ENCODE peak calls at places on chromosomes 16 and 17, in five cellular contexts. One of them, this sample, is unnamed.
A peak's percentile ranks its signal among the peaks of the same experiment; 100 is the strongest.

GRCh38 chr17:3712811-3713463 is 10.8 kb upstream of the HASPIN start:
- DNase-seq in GM12878: peak; percentile 37
- DNase-seq in neural progenitor cell: no peak
- DNase-seq in cardiac muscle cell: no peak
- DNase-seq in CD8-positive, alpha-beta T cell: no peak
- DNase-seq in this sample: no peak

GRCh38 chr17:73910216-73910615 is 266.0 kb upstream of the SDK2 start:
- DNase-seq in neural progenitor cell: no peak
- DNase-seq in GM12878: no peak
- DNase-seq in cardiac muscle cell: no peak
- DNase-seq in CD8-positive, alpha-beta T cell: no peak
- DNase-seq in this sample: no peak

GRCh38 chr17:42459983-42460300 is 1.3 kb downstream of the ATP6V0A1 start:
- DNase-seq in cardiac muscle cell: peak; percentile 48
- DNase-seq in CD8-positive, alpha-beta T cell: no peak
- DNase-seq in neural progenitor cell: peak; percentile 27
- DNase-seq in GM12878: no peak
- DNase-seq in this sample: no peak

GRCh38 chr17:16873654-16874035 is 98.3 kb downstream of the TNFRSF13B start:
- DNase-seq in cardiac muscle cell: no peak
- DNase-seq in CD8-positive, alpha-beta T cell: no peak
- DNase-seq in neural progenitor cell: no peak
- DNase-seq in GM12878: no peak
- DNase-seq in this sample: no peak

GRCh38 chr17:81885869-81886548 is 5.4 kb downstream of the ALYREF start:
- DNase-seq in cardiac muscle cell: no peak
- DNase-seq in neural progenitor cell: no peak
- DNase-seq in CD8-positive, alpha-beta T cell: no peak
- DNase-seq in GM12878: no peak
- DNase-seq in this sample: no peak

GRCh38 chr17:4834621-4835020 is 1.5 kb downstream of the MINK1 start:
- DNase-seq in neural progenitor cell: no peak
- DNase-seq in CD8-positive, alpha-beta T cell: no peak
- DNase-seq in GM12878: no peak
- DNase-seq in cardiac muscle cell: no peak
- DNase-seq in this sample: no peak

GRCh38 chr17:9283909-9284308 is 262.6 kb downstream of the NTN1 start:
- DNase-seq in neural progenitor cell: no peak
- DNase-seq in CD8-positive, alpha-beta T cell: no peak
- DNase-seq in cardiac muscle cell: no peak
- DNase-seq in GM12878: no peak
- DNase-seq in this sample: no peak

GRCh38 chr17:31598921-31599571 is 207.6 kb downstream of the RAB11FIP4 start:
- DNase-seq in neural progenitor cell: no peak
- DNase-seq in GM12878: no peak
- DNase-seq in cardiac muscle cell: no peak
- DNase-seq in CD8-positive, alpha-beta T cell: no peak
- DNase-seq in this sample: no peak

GRCh38 chr16:85910073-85910853 is 11.3 kb downstream of the IRF8 start:
- DNase-seq in cardiac muscle cell: no peak
- DNase-seq in CD8-positive, alpha-beta T cell: no peak
- DNase-seq in GM12878: no peak
- DNase-seq in neural progenitor cell: no peak
- DNase-seq in this sample: no peak

GRCh38 chr16:85173981-85174751 is 61.9 kb upstream of the CIBAR2 start:
- DNase-seq in cardiac muscle cell: peak; percentile 35
- DNase-seq in neural progenitor cell: peak; percentile 51
- DNase-seq in CD8-positive, alpha-beta T cell: no peak
- DNase-seq in GM12878: no peak
- DNase-seq in this sample: no peak

GRCh38 chr17:82963104-82963950 is 116.1 kb upstream of the METRNL start:
- DNase-seq in cardiac muscle cell: peak; percentile 87
- DNase-seq in GM12878: no peak
- DNase-seq in neural progenitor cell: peak; percentile 86
- DNase-seq in CD8-positive, alpha-beta T cell: peak; percentile 37
- DNase-seq in this sample: no peak

GRCh38 chr17:1645207-1646171 is at the start of gene SCARF1:
- DNase-seq in CD8-positive, alpha-beta T cell: no peak
- DNase-seq in cardiac muscle cell: no peak
- DNase-seq in GM12878: no peak
- DNase-seq in neural progenitor cell: no peak
- DNase-seq in this sample: no peak

GRCh38 chr17:43574896-43575525 is 28.9 kb upstream of the ETV4 start:
- DNase-seq in GM12878: no peak
- DNase-seq in CD8-positive, alpha-beta T cell: no peak
- DNase-seq in cardiac muscle cell: no peak
- DNase-seq in neural progenitor cell: no peak
- DNase-seq in this sample: no peak

GRCh38 chr17:80441598-80442304 is 26.8 kb downstream of the ENDOV start:
- DNase-seq in CD8-positive, alpha-beta T cell: no peak
- DNase-seq in neural progenitor cell: no peak
- DNase-seq in cardiac muscle cell: no peak
- DNase-seq in GM12878: no peak
- DNase-seq in this sample: no peak

GRCh38 chr17:76107507-76107906 is 3.9 kb upstream of the EXOC7 start:
- DNase-seq in CD8-positive, alpha-beta T cell: no peak
- DNase-seq in neural progenitor cell: peak; percentile 19
- DNase-seq in GM12878: no peak
- DNase-seq in cardiac muscle cell: no peak
- DNase-seq in this sample: no peak

GRCh38 chr17:76104896-76105231 is 1.3 kb upstream of the EXOC7 start:
- DNase-seq in GM12878: no peak
- DNase-seq in neural progenitor cell: no peak
- DNase-seq in cardiac muscle cell: no peak
- DNase-seq in CD8-positive, alpha-beta T cell: no peak
- DNase-seq in this sample: no peak

GRCh38 chr17:76104140-76104895 is 731 bp upstream of the EXOC7 start:
- DNase-seq in CD8-positive, alpha-beta T cell: no peak
- DNase-seq in neural progenitor cell: no peak
- DNase-seq in cardiac muscle cell: no peak
- DNase-seq in GM12878: no peak
- DNase-seq in this sample: no peak

GRCh38 chr17:76102944-76103273 is 678 bp downstream of the EXOC7 start:
- DNase-seq in CD8-positive, alpha-beta T cell: no peak
- DNase-seq in neural progenitor cell: no peak
- DNase-seq in GM12878: no peak
- DNase-seq in cardiac muscle cell: no peak
- DNase-seq in this sample: no peak

DNA sequence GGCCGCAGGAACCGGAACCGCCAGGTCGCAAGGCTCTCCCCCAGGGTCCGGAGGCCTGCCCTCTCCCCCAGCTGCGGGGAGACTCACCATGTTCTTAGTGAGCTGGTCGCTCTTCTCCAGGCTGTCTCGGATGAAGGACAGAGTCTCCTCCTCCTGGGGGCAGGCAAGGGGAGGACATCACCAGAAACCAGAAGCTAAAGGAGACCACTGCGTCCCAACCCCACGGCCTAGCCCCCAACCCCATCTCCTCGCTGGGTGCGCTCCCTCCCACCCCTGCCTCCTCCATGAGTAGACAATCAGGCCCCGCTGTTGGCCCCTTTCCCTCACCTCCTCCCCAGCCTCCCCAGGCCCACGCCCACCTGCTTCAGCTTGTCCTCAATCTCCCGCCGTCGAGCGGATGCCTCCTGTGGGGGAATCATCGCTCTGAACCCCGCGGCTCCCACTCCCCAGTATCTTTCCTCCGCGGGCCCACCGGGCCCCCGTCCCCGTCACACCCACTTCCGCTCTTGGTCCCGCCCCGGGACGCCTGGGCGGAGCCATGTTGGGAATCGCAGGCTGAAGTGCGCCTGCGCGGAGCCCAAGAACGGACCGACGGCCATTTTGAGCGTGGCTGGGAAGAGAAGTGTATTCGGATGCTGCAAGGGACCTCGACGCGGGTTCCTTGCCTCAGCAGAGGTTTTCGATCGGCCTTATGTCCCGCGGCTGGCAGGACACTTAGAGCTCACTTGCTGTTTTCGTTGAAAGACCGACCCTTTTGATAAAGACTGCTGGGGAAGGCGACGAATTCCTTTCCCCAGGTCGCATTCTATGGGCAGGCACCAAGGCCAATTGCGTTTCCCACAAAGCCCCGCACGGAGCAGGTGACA is at the start of gene EXOC7:
- DNase-seq in neural progenitor cell: peak; percentile 97
- DNase-seq in cardiac muscle cell: peak; percentile 97
- DNase-seq in GM12878: peak; percentile 75
- DNase-seq in CD8-positive, alpha-beta T cell: peak; percentile 93
- DNase-seq in this sample: peak; percentile 47
- TF ChIP-seq CTCF in neural progenitor cell: no peak
- TF ChIP-seq CTCF in cardiac muscle cell: no peak
- TF ChIP-seq CTCF in GM12878: no peak
- TF ChIP-seq CTCF in CD8-positive, alpha-beta T cell: no peak
- TF ChIP-seq CTCF in this sample: peak; percentile 21

GRCh38 chr17:49969134-49969759 is at the start of gene DLX4:
- DNase-seq in neural progenitor cell: peak; percentile 57
- DNase-seq in CD8-positive, alpha-beta T cell: peak; percentile 15
- DNase-seq in cardiac muscle cell: no peak
- DNase-seq in GM12878: no peak
- DNase-seq in this sample: no peak
- H3K27me3 ChIP-seq in neural progenitor cell: peaks cover 100% of the 10 kb centered on the region
- H3K27me3 ChIP-seq in CD8-positive, alpha-beta T cell: peaks cover 48% of the 10 kb centered on the region
- H3K27me3 ChIP-seq in cardiac muscle cell: peaks cover 100% of the 10 kb centered on the region
- H3K27me3 ChIP-seq in GM12878: peaks cover 30% of the 10 kb centered on the region
- H3K27me3 ChIP-seq in this sample: peaks cover 100% of the 10 kb centered on the region

GRCh38 chr17:38892620-38893019 is 22.8 kb downstream of the LASP1 start:
- DNase-seq in neural progenitor cell: no peak
- DNase-seq in CD8-positive, alpha-beta T cell: no peak
- DNase-seq in GM12878: no peak
- DNase-seq in cardiac muscle cell: no peak
- DNase-seq in this sample: no peak

GRCh38 chr17:38892083-38892482 is 22.2 kb downstream of the LASP1 start:
- DNase-seq in cardiac muscle cell: no peak
- DNase-seq in GM12878: no peak
- DNase-seq in neural progenitor cell: no peak
- DNase-seq in CD8-positive, alpha-beta T cell: no peak
- DNase-seq in this sample: no peak

GRCh38 chr17:38894276-38894675 is 24.4 kb downstream of the LASP1 start:
- DNase-seq in CD8-positive, alpha-beta T cell: no peak
- DNase-seq in neural progenitor cell: no peak
- DNase-seq in GM12878: no peak
- DNase-seq in cardiac muscle cell: no peak
- DNase-seq in this sample: no peak

GRCh38 chr17:38893113-38893512 is 23.3 kb downstream of the LASP1 start:
- DNase-seq in cardiac muscle cell: no peak
- DNase-seq in neural progenitor cell: no peak
- DNase-seq in GM12878: no peak
- DNase-seq in CD8-positive, alpha-beta T cell: no peak
- DNase-seq in this sample: no peak

DNA sequence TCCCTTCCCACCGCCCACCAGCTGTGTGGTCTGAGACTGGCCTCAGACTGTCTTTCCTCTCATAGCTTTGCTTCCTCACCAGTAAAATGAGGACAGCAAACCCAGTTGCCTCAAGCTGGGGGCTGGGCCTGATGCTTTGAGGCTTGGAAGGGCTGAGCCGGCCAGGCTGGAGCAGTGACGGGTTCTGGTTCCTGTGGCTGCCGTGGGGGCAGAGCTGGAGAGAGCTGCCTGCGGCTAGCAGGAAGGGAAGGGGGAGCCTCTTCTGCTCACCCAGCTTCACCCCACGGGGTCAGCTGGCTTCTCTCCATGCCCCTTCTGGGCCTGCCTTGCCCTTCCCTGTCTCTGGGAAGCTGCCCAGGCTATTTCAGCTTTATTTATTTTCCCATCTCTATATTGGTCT is 23.8 kb downstream of the LASP1 start:
- DNase-seq in CD8-positive, alpha-beta T cell: peak; percentile 55
- DNase-seq in GM12878: no peak
- DNase-seq in cardiac muscle cell: no peak
- DNase-seq in neural progenitor cell: peak; percentile 13
- DNase-seq in this sample: no peak
- TF ChIP-seq CTCF in CD8-positive, alpha-beta T cell: no peak
- TF ChIP-seq CTCF in GM12878: no peak
- TF ChIP-seq CTCF in cardiac muscle cell: no peak
- TF ChIP-seq CTCF in neural progenitor cell: no peak
- TF ChIP-seq CTCF in this sample: no peak

GRCh38 chr17:6377906-6378305 is 57.0 kb downstream of the AIPL1 start:
- DNase-seq in neural progenitor cell: no peak
- DNase-seq in CD8-positive, alpha-beta T cell: no peak
- DNase-seq in GM12878: no peak
- DNase-seq in cardiac muscle cell: no peak
- DNase-seq in this sample: no peak

GRCh38 chr17:6376901-6377300 is 58.0 kb downstream of the AIPL1 start:
- DNase-seq in CD8-positive, alpha-beta T cell: no peak
- DNase-seq in GM12878: no peak
- DNase-seq in cardiac muscle cell: no peak
- DNase-seq in neural progenitor cell: peak; percentile 21
- DNase-seq in this sample: no peak

GRCh38 chr17:6374761-6375312 is 60.1 kb downstream of the AIPL1 start:
- DNase-seq in CD8-positive, alpha-beta T cell: no peak
- DNase-seq in neural progenitor cell: peak; percentile 67
- DNase-seq in GM12878: no peak
- DNase-seq in cardiac muscle cell: peak; percentile 49
- DNase-seq in this sample: no peak

DNA sequence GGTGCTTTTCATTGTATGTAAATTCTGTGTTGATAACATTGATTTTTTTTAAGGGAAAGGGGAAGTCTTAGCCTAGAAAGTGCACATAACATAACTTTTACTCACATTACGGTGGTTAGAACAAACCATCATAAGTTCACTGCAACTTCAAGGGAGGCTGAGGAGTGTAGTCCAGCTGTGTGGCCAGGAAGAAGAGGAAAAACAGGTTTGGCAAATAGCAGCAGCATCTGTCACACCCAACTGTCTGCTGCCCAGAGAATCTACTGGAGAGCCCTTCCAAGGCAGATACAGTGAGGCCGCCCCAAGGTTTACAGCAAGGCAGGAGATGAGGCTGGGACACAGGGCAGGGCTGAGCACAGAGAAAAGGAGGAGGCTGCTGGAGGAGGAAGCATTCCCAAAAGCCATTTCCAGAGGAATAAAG is 60.6 kb downstream of the AIPL1 start:
- DNase-seq in CD8-positive, alpha-beta T cell: no peak
- DNase-seq in GM12878: no peak
- DNase-seq in neural progenitor cell: peak; percentile 18
- DNase-seq in cardiac muscle cell: no peak
- DNase-seq in this sample: no peak
- H3K27me3 ChIP-seq in CD8-positive, alpha-beta T cell: no peaks in the 10 kb centered on the region
- H3K27me3 ChIP-seq in GM12878: no peaks in the 10 kb centered on the region
- H3K27me3 ChIP-seq in neural progenitor cell: no peaks in the 10 kb centered on the region
- H3K27me3 ChIP-seq in cardiac muscle cell: no peaks in the 10 kb centered on the region
- H3K27me3 ChIP-seq in this sample: no peaks in the 10 kb centered on the region

GRCh38 chr16:81878529-81878928 is 99.4 kb downstream of the PLCG2 start:
- DNase-seq in GM12878: no peak
- DNase-seq in neural progenitor cell: no peak
- DNase-seq in cardiac muscle cell: no peak
- DNase-seq in CD8-positive, alpha-beta T cell: no peak
- DNase-seq in this sample: no peak

GRCh38 chr16:81880816-81881215 is 101.7 kb downstream of the PLCG2 start:
- DNase-seq in CD8-positive, alpha-beta T cell: no peak
- DNase-seq in cardiac muscle cell: no peak
- DNase-seq in neural progenitor cell: no peak
- DNase-seq in GM12878: no peak
- DNase-seq in this sample: no peak

GRCh38 chr16:81882559-81882958 is 103.5 kb downstream of the PLCG2 start:
- DNase-seq in GM12878: no peak
- DNase-seq in neural progenitor cell: no peak
- DNase-seq in cardiac muscle cell: no peak
- DNase-seq in CD8-positive, alpha-beta T cell: no peak
- DNase-seq in this sample: no peak

GRCh38 chr16:81881228-81881627 is 102.1 kb downstream of the PLCG2 start:
- DNase-seq in GM12878: no peak
- DNase-seq in CD8-positive, alpha-beta T cell: no peak
- DNase-seq in cardiac muscle cell: no peak
- DNase-seq in neural progenitor cell: no peak
- DNase-seq in this sample: no peak

GRCh38 chr16:81879625-81880024 is 100.5 kb downstream of the PLCG2 start:
- DNase-seq in CD8-positive, alpha-beta T cell: no peak
- DNase-seq in cardiac muscle cell: no peak
- DNase-seq in GM12878: no peak
- DNase-seq in neural progenitor cell: peak; percentile 16
- DNase-seq in this sample: no peak
- TF ChIP-seq CTCF in CD8-positive, alpha-beta T cell: no peak
- TF ChIP-seq CTCF in cardiac muscle cell: peak; percentile 7
- TF ChIP-seq CTCF in GM12878: peak; percentile 30
- TF ChIP-seq CTCF in neural progenitor cell: peak; percentile 50
- TF ChIP-seq CTCF in this sample: no peak

This sample was measured in esophagus squamous epithelium.